ENCODE peak calls at places on chromosomes 13 and 19, in eight cellular contexts. One of them, this sample, is unnamed.

GRCh38 chr19:29663861-29664752 is 1.2 kb upstream of the PLEKHF1 start:
- DNase-seq in H9: no peak
- DNase-seq in omental fat pad: no peak
- DNase-seq in stimulated activated CD4-positive, alpha-beta T cell treated with anti-CD3 and anti-CD28 coated beads, Interleukin-1b, Interleukin-23, amount 100 ng/mL, for 24 hours: no peak
- DNase-seq in AG04450: no peak
- DNase-seq in AML-193: no peak
- DNase-seq in natural killer cell: no peak
- DNase-seq in AG09319: no peak
- DNase-seq in this sample: no peak

GRCh38 chr13:91647361-91647970 is 249.0 kb downstream of the GPC5 start:
- DNase-seq in AG09319: no peak
- DNase-seq in stimulated activated CD4-positive, alpha-beta T cell treated with anti-CD3 and anti-CD28 coated beads, Interleukin-1b, Interleukin-23, amount 100 ng/mL, for 24 hours: no peak
- DNase-seq in H9: peak; percentile 82
- DNase-seq in natural killer cell: no peak
- DNase-seq in AG04450: no peak
- DNase-seq in AML-193: peak; percentile 16
- DNase-seq in omental fat pad: no peak
- DNase-seq in this sample: no peak

GRCh38 chr13:48994731-48995130 is 19.0 kb downstream of the FNDC3A start:
- DNase-seq in omental fat pad: no peak
- DNase-seq in AML-193: peak; percentile 65
- DNase-seq in AG04450: no peak
- DNase-seq in natural killer cell: no peak
- DNase-seq in stimulated activated CD4-positive, alpha-beta T cell treated with anti-CD3 and anti-CD28 coated beads, Interleukin-1b, Interleukin-23, amount 100 ng/mL, for 24 hours: no peak
- DNase-seq in AG09319: no peak
- DNase-seq in H9: no peak
- DNase-seq in this sample: no peak

GRCh38 chr13:76620036-76620435 is 266.2 kb downstream of the KCTD12 start:
- DNase-seq in H9: no peak
- DNase-seq in AG09319: no peak
- DNase-seq in omental fat pad: no peak
- DNase-seq in stimulated activated CD4-positive, alpha-beta T cell treated with anti-CD3 and anti-CD28 coated beads, Interleukin-1b, Interleukin-23, amount 100 ng/mL, for 24 hours: no peak
- DNase-seq in AG04450: no peak
- DNase-seq in natural killer cell: no peak
- DNase-seq in AML-193: no peak
- DNase-seq in this sample: no peak

GRCh38 chr13:20525144-20525600 is 485 bp downstream of the CRYL1 start:
- DNase-seq in AML-193: peak; percentile 53
- DNase-seq in AG04450: no peak
- DNase-seq in natural killer cell: no peak
- DNase-seq in omental fat pad: no peak
- DNase-seq in stimulated activated CD4-positive, alpha-beta T cell treated with anti-CD3 and anti-CD28 coated beads, Interleukin-1b, Interleukin-23, amount 100 ng/mL, for 24 hours: peak; percentile 1
- DNase-seq in H9: peak; percentile 61
- DNase-seq in AG09319: no peak
- DNase-seq in this sample: no peak

GRCh38 chr19:45774765-45775164 is 5.7 kb upstream of the SIX5 start:
- DNase-seq in AG04450: no peak
- DNase-seq in omental fat pad: no peak
- DNase-seq in natural killer cell: no peak
- DNase-seq in AML-193: no peak
- DNase-seq in H9: peak; percentile 94
- DNase-seq in AG09319: no peak
- DNase-seq in stimulated activated CD4-positive, alpha-beta T cell treated with anti-CD3 and anti-CD28 coated beads, Interleukin-1b, Interleukin-23, amount 100 ng/mL, for 24 hours: no peak
- DNase-seq in this sample: no peak

GRCh38 chr13:104586010-104586746 is 1520.0 kb upstream of the SLC10A2 start:
- DNase-seq in natural killer cell: no peak
- DNase-seq in stimulated activated CD4-positive, alpha-beta T cell treated with anti-CD3 and anti-CD28 coated beads, Interleukin-1b, Interleukin-23, amount 100 ng/mL, for 24 hours: no peak
- DNase-seq in H9: no peak
- DNase-seq in omental fat pad: no peak
- DNase-seq in AML-193: no peak
- DNase-seq in AG04450: peak; percentile 65
- DNase-seq in AG09319: no peak
- DNase-seq in this sample: no peak

GRCh38 chr13:47858678-47859050 is 142.4 kb downstream of the SUCLA2 start:
- DNase-seq in stimulated activated CD4-positive, alpha-beta T cell treated with anti-CD3 and anti-CD28 coated beads, Interleukin-1b, Interleukin-23, amount 100 ng/mL, for 24 hours: no peak
- DNase-seq in omental fat pad: no peak
- DNase-seq in AG04450: peak; percentile 1
- DNase-seq in AG09319: no peak
- DNase-seq in natural killer cell: no peak
- DNase-seq in AML-193: no peak
- DNase-seq in H9: no peak
- DNase-seq in this sample: peak; percentile 73

GRCh38 chr13:47033216-47033615 is 136.4 kb upstream of the HTR2A start:
- DNase-seq in stimulated activated CD4-positive, alpha-beta T cell treated with anti-CD3 and anti-CD28 coated beads, Interleukin-1b, Interleukin-23, amount 100 ng/mL, for 24 hours: no peak
- DNase-seq in natural killer cell: no peak
- DNase-seq in AG04450: no peak
- DNase-seq in AML-193: no peak
- DNase-seq in AG09319: no peak
- DNase-seq in H9: no peak
- DNase-seq in omental fat pad: no peak
- DNase-seq in this sample: no peak

GRCh38 chr13:32883501-32883900 is 132.7 kb upstream of the KL start:
- DNase-seq in AG04450: no peak
- DNase-seq in stimulated activated CD4-positive, alpha-beta T cell treated with anti-CD3 and anti-CD28 coated beads, Interleukin-1b, Interleukin-23, amount 100 ng/mL, for 24 hours: no peak
- DNase-seq in AML-193: no peak
- DNase-seq in omental fat pad: no peak
- DNase-seq in natural killer cell: no peak
- DNase-seq in H9: no peak
- DNase-seq in AG09319: no peak
- DNase-seq in this sample: no peak

GRCh38 chr13:74062933-74063332 is 71.3 kb downstream of the KLF12 start:
- DNase-seq in AML-193: no peak
- DNase-seq in omental fat pad: no peak
- DNase-seq in AG09319: no peak
- DNase-seq in natural killer cell: no peak
- DNase-seq in stimulated activated CD4-positive, alpha-beta T cell treated with anti-CD3 and anti-CD28 coated beads, Interleukin-1b, Interleukin-23, amount 100 ng/mL, for 24 hours: no peak
- DNase-seq in AG04450: no peak
- DNase-seq in H9: no peak
- DNase-seq in this sample: no peak

GRCh38 chr13:26310470-26310869 is 56.5 kb downstream of the CDK8 start:
- DNase-seq in stimulated activated CD4-positive, alpha-beta T cell treated with anti-CD3 and anti-CD28 coated beads, Interleukin-1b, Interleukin-23, amount 100 ng/mL, for 24 hours: no peak
- DNase-seq in natural killer cell: no peak
- DNase-seq in AG04450: no peak
- DNase-seq in H9: no peak
- DNase-seq in AML-193: no peak
- DNase-seq in omental fat pad: no peak
- DNase-seq in AG09319: no peak
- DNase-seq in this sample: no peak

GRCh38 chr13:74046461-74046860 is 87.7 kb downstream of the KLF12 start:
- DNase-seq in stimulated activated CD4-positive, alpha-beta T cell treated with anti-CD3 and anti-CD28 coated beads, Interleukin-1b, Interleukin-23, amount 100 ng/mL, for 24 hours: no peak
- DNase-seq in H9: no peak
- DNase-seq in AG04450: no peak
- DNase-seq in omental fat pad: no peak
- DNase-seq in natural killer cell: no peak
- DNase-seq in AML-193: no peak
- DNase-seq in AG09319: no peak
- DNase-seq in this sample: no peak

This sample was measured in AG04449.